ENCODE peak calls at places on chromosomes 11 and 22, in nine cellular contexts. D is left kidney; I is lung microvascular endothelial cell; M is activated CD4-positive, CD25-positive, alpha-beta regulatory T cell; E is progenitor cell of endocrine pancreas; J is putamen; H is NCI-H345; S is SHP77; L is NT2/D1. O is an unnamed sample.

GRCh38 chr11:26778000-26778757 is 56.3 kb upstream of the SLC5A12 start:
- DNase-seq in E (no peak), L (no peak), D (no peak), S (no peak), J (no peak), M (no peak), I (no peak), H (no peak), O (no peak)

GRCh38 chr22:50274311-50274710 is 4.1 kb upstream of the MAPK11 start:
- DNase-seq in L (no peak), I (peak; percentile 83), M (peak; percentile 17), H (peak; percentile 27), D (peak; percentile 76), E (no peak), S (peak; percentile 42), J (peak; percentile 45), O (peak; percentile 13)

GRCh38 chr11:80473562-80473961 is 1032.7 kb upstream of the TENM4 start:
- DNase-seq in S (no peak), L (no peak), M (no peak), E (no peak), D (no peak), J (no peak), H (no peak), I (no peak), O (no peak)

GRCh38 chr11:73907191-73907590 is 30.4 kb downstream of the PAAF1 start:
- DNase-seq in J (no peak), D (no peak), L (no peak), E (no peak), M (no peak), I (no peak), S (no peak), H (no peak), O (no peak)

GRCh38 chr22:42324991-42325710 is 54.7 kb upstream of the TCF20 start:
- DNase-seq in I (no peak), L (no peak), M (no peak), S (peak; percentile 73), H (peak; percentile 93), D (no peak), E (no peak), J (no peak), O (no peak)

GRCh38 chr22:43042101-43042780 is 27.3 kb upstream of the PACSIN2 start:
- DNase-seq in H (peak; percentile 82), D (no peak), E (no peak), S (peak; percentile 95), M (no peak), J (no peak), I (no peak), L (no peak), O (no peak)

GRCh38 chr11:12195773-12196172 is 85.4 kb downstream of the MICAL2 start:
- DNase-seq in E (no peak), H (no peak), D (no peak), S (no peak), I (no peak), M (no peak), J (no peak), L (no peak), O (no peak)

GRCh38 chr11:70914496-70914895 is 337.9 kb downstream of the SHANK2 start:
- DNase-seq in L (no peak), M (no peak), J (no peak), E (no peak), D (no peak), S (no peak), I (no peak), H (no peak), O (no peak)

GRCh38 chr11:17747131-17747955 is 12.8 kb downstream of the KCNC1 start:
- DNase-seq in S (no peak), J (no peak), E (no peak), M (no peak), H (no peak), L (no peak), D (no peak), I (no peak), O (no peak)

GRCh38 chr11:134293119-134294113 is 17.2 kb downstream of the GLB1L3 start:
- DNase-seq in J (no peak), H (no peak), E (no peak), S (no peak), D (peak; percentile 34), I (no peak), M (no peak), L (no peak), O (no peak)

GRCh38 chr22:20957691-20958440 is 9.2 kb upstream of the AIFM3 start:
- DNase-seq in I (no peak), H (no peak), D (peak; percentile 56), E (no peak), J (no peak), L (no peak), S (peak; percentile 34), M (no peak), O (no peak)

O was measured in anterior cingulate cortex.